ENCODE peak calls at places on chromosomes 12 and 14, in seven cellular contexts. X is cortex of kidney, J is astrocyte, M is activated gamma-delta T cell, A is Daoy, L is amniotic stem cell, O is mucosa of gallbladder. K is an unnamed sample.

GRCh38 chr14:60652674-60653387 is 3.6 kb upstream of the SIX1 start:
- DNase-seq in X (no peak), J (no peak), M (no peak), A (no peak), L (no peak), O (no peak), K (no peak)

GRCh38 chr14:32075636-32076277 is 1.3 kb upstream of the ARHGAP5 start:
- DNase-seq in X (no peak), J (peak), M (peak), A (peak), L (no peak), O (peak), K (peak)

GRCh38 chr14:103301512-103302197 is 32.4 kb upstream of the EIF5 start:
- DNase-seq in X (no peak), J (no peak), M (no peak), A (no peak), L (no peak), O (no peak), K (peak)

GRCh38 chr12:58757422-58757821 is 162.9 kb downstream of the LRIG3 start:
- DNase-seq in X (no peak), J (peak), M (no peak), A (peak), L (peak), O (no peak), K (no peak)

GRCh38 chr12:15278816-15279658 is 43.3 kb upstream of the PTPRO start:
- DNase-seq in X (no peak), J (peak), M (no peak), A (peak), L (no peak), O (peak), K (peak)

GRCh38 chr14:97312910-97313309 is 515.7 kb downstream of the VRK1 start:
- DNase-seq in X (no peak), J (no peak), M (no peak), A (no peak), L (no peak), O (no peak), K (no peak)

GRCh38 chr12:79374543-79374942 is 316.2 kb downstream of the PAWR start:
- DNase-seq in X (no peak), J (no peak), M (no peak), A (no peak), L (no peak), O (no peak), K (no peak)

GRCh38 chr14:101559250-101559623 is 2.1 kb upstream of the DIO3 start:
- DNase-seq in X (no peak), J (no peak), M (no peak), A (no peak), L (no peak), O (no peak), K (peak)

GRCh38 chr14:70888681-70889175 is 18.5 kb upstream of the PCNX1 start:
- DNase-seq in X (no peak), J (peak), M (no peak), A (peak), L (no peak), O (no peak), K (no peak)

GRCh38 chr12:132547207-132547740 is 57.3 kb downstream of the FBRSL1 start:
- DNase-seq in X (no peak), J (no peak), M (no peak), A (no peak), L (no peak), O (no peak), K (no peak)

GRCh38 chr12:63900922-63901793 is 56.7 kb downstream of the SRGAP1 start:
- DNase-seq in X (no peak), J (no peak), M (no peak), A (no peak), L (no peak), O (no peak), K (no peak)

GRCh38 chr12:49866859-49867579 is 24.1 kb upstream of the BCDIN3D start:
- DNase-seq in X (no peak), J (no peak), M (no peak), A (peak), L (peak), O (peak), K (peak)

GRCh38 chr12:63862187-63863107 is 17.9 kb downstream of the SRGAP1 start:
- DNase-seq in X (no peak), J (peak), M (no peak), A (peak), L (no peak), O (peak), K (no peak)

GRCh38 chr14:102574840-102575478 is 17.5 kb upstream of the RCOR1 start:
- DNase-seq in X (no peak), J (no peak), M (no peak), A (no peak), L (no peak), O (no peak), K (no peak)

GRCh38 chr12:76341436-76342030 is 6.7 kb downstream of the BBS10 start:
- DNase-seq in X (no peak), J (peak), M (no peak), A (no peak), L (no peak), O (no peak), K (no peak)

GRCh38 chr12:71233083-71233482 is 75.3 kb upstream of the TSPAN8 start:
- DNase-seq in X (no peak), J (no peak), M (no peak), A (no peak), L (no peak), O (no peak), K (no peak)

GRCh38 chr14:91005716-91006115 is 54.7 kb downstream of the RPS6KA5 start:
- DNase-seq in X (no peak), J (no peak), M (no peak), A (no peak), L (no peak), O (no peak), K (no peak)

GRCh38 chr12:19165446-19165845 is 35.9 kb downstream of the PLEKHA5 start:
- DNase-seq in X (no peak), J (no peak), M (no peak), A (no peak), L (no peak), O (no peak), K (no peak)

GRCh38 chr14:102500190-102500661 is 9.3 kb downstream of the ANKRD9 start:
- DNase-seq in X (no peak), J (peak), M (no peak), A (peak), L (no peak), O (peak), K (no peak)

GRCh38 chr14:31030406-31030805 is 4.2 kb upstream of the STRN3 start:
- DNase-seq in X (no peak), J (no peak), M (no peak), A (no peak), L (no peak), O (no peak), K (no peak)

GRCh38 chr12:113136128-113136989 is 798 bp upstream of the RASAL1 start:
- DNase-seq in X (no peak), J (no peak), M (no peak), A (peak), L (no peak), O (no peak), K (peak)

GRCh38 chr14:63275611-63276010 is 43.1 kb downstream of the GPHB5 start:
- DNase-seq in X (no peak), J (no peak), M (no peak), A (no peak), L (no peak), O (no peak), K (no peak)

GRCh38 chr14:28982228-28982627 is 215.6 kb downstream of the FOXG1 start:
- DNase-seq in X (no peak), J (no peak), M (no peak), A (no peak), L (no peak), O (no peak), K (no peak)

GRCh38 chr12:113867258-113867657 is 98.9 kb downstream of the RBM19 start:
- DNase-seq in X (no peak), J (no peak), M (no peak), A (no peak), L (no peak), O (no peak), K (no peak)

K was measured in spleen.